ENCODE peak calls at places on chromosomes 11 and 22, in six cellular contexts. H, S, Y, L, V and P are unnamed samples.
A peak's percentile ranks its signal among the peaks of the same experiment; 100 is the strongest.

GRCh38 chr11:69297926-69298777 is 4.2 kb downstream of the MYEOV start:
- DNase-seq in S (no peak), Y (no peak), H (peak; percentile 78), V (peak; percentile 63), L (peak; percentile 78), P (peak; percentile 80)

GRCh38 chr22:42820075-42820763 is 36.9 kb downstream of the ARFGAP3 start:
- DNase-seq in V (peak; percentile 28), L (no peak), H (no peak), Y (no peak), S (peak; percentile 78), P (no peak)

GRCh38 chr22:46143491-46144147 is 6.7 kb upstream of the PPARA start:
- DNase-seq in L (no peak), S (no peak), H (no peak), V (no peak), Y (no peak), P (no peak)

GRCh38 chr11:75288846-75289760 is 48.5 kb downstream of the TPBGL start:
- DNase-seq in S (no peak), L (no peak), H (no peak), Y (no peak), V (no peak), P (no peak)

GRCh38 chr11:123601136-123601535 is 53.3 kb downstream of the SCN3B start:
- DNase-seq in V (no peak), Y (no peak), L (no peak), S (no peak), H (no peak), P (no peak)

GRCh38 chr22:36323855-36324331 is 63.9 kb downstream of the MYH9 start:
- DNase-seq in L (no peak), V (no peak), H (no peak), S (no peak), Y (no peak), P (no peak)

GRCh38 chr22:40377931-40378330 is 7.5 kb downstream of the SGSM3 start:
- DNase-seq in Y (no peak), V (no peak), L (no peak), S (no peak), H (no peak), P (no peak)

GRCh38 chr11:105106140-105106539 is 33.4 kb downstream of the CARD18 start:
- DNase-seq in S (no peak), Y (no peak), L (no peak), V (no peak), H (no peak), P (no peak)

GRCh38 chr11:69808708-69809107 is 10.5 kb downstream of the FGF3 start:
- DNase-seq in Y (no peak), S (peak; percentile 28), V (no peak), L (no peak), H (no peak), P (no peak)

GRCh38 chr22:40009231-40009769 is 14.5 kb downstream of the FAM83F start:
- DNase-seq in L (no peak), S (peak; percentile 88), Y (no peak), V (peak; percentile 32), H (no peak), P (no peak)

GRCh38 chr11:69539416-69540117 is 58.1 kb downstream of the LINC01488 start:
- DNase-seq in S (no peak), V (no peak), L (no peak), Y (no peak), H (no peak), P (peak; percentile 79)

GRCh38 chr11:98130117-98130625 is 890.6 kb upstream of the CNTN5 start:
- DNase-seq in S (no peak), H (no peak), Y (no peak), V (no peak), L (no peak), P (no peak)

GRCh38 chr22:42152661-42153270 is 22.2 kb upstream of the CYP2D6 start:
- DNase-seq in V (no peak), Y (no peak), L (no peak), H (no peak), S (no peak), P (no peak)

GRCh38 chr11:45289369-45289768 is 3.2 kb upstream of the SYT13 start:
- DNase-seq in V (no peak), Y (no peak), S (no peak), L (no peak), H (no peak), P (no peak)

GRCh38 chr22:45349916-45350315 is 40.2 kb downstream of the FAM118A start:
- DNase-seq in Y (no peak), H (no peak), L (no peak), V (no peak), S (no peak), P (no peak)

GRCh38 chr11:15629690-15630321 is 515.1 kb downstream of the INSC start:
- DNase-seq in Y (no peak), H (peak; percentile 16), L (peak; percentile 16), S (peak; percentile 88), V (no peak), P (no peak)

GRCh38 chr11:126133902-126134301 is 71.2 kb upstream of the CDON start:
- DNase-seq in H (no peak), Y (no peak), V (no peak), S (no peak), L (peak; percentile 84), P (no peak)

GRCh38 chr11:130475426-130476053 is 27.1 kb downstream of the ADAMTS15 start:
- DNase-seq in L (no peak), H (no peak), V (no peak), S (no peak), Y (no peak), P (no peak)

GRCh38 chr11:94149435-94149834 is 20.8 kb downstream of the PANX1 start:
- DNase-seq in H (no peak), S (no peak), V (no peak), L (no peak), Y (no peak), P (no peak)

GRCh38 chr11:15765530-15765929 is 590.8 kb downstream of the SOX6 start:
- DNase-seq in L (no peak), Y (no peak), V (no peak), S (no peak), H (no peak), P (no peak)

GRCh38 chr22:35452351-35452781 is 52.4 kb downstream of the MCM5 start:
- DNase-seq in H (no peak), V (no peak), S (no peak), L (no peak), Y (no peak), P (no peak)

GRCh38 chr11:9019861-9020260 is 16.1 kb upstream of the NRIP3 start:
- DNase-seq in H (no peak), L (no peak), V (no peak), Y (no peak), S (no peak), P (no peak)

GRCh38 chr11:9017773-9018172 is 14.0 kb upstream of the NRIP3 start:
- DNase-seq in V (no peak), H (no peak), S (no peak), Y (no peak), L (no peak), P (peak; percentile 83)

GRCh38 chr11:9015677-9016076 is 11.9 kb upstream of the NRIP3 start:
- DNase-seq in Y (peak; percentile 81), L (peak; percentile 56), H (peak; percentile 75), S (peak; percentile 92), V (peak; percentile 70), P (peak; percentile 74)

GRCh38 chr11:9014826-9015225 is 11.0 kb upstream of the NRIP3 start:
- DNase-seq in S (no peak), Y (no peak), H (no peak), L (no peak), V (no peak), P (no peak)

GRCh38 chr11:9016916-9017642 is 13.3 kb upstream of the NRIP3 start:
- DNase-seq in H (no peak), Y (no peak), L (no peak), V (no peak), S (no peak), P (no peak)
- TF ChIP-seq REST in H (no peak), Y (no peak), L (no peak), V (no peak), S (no peak), P (no peak)

DNA sequence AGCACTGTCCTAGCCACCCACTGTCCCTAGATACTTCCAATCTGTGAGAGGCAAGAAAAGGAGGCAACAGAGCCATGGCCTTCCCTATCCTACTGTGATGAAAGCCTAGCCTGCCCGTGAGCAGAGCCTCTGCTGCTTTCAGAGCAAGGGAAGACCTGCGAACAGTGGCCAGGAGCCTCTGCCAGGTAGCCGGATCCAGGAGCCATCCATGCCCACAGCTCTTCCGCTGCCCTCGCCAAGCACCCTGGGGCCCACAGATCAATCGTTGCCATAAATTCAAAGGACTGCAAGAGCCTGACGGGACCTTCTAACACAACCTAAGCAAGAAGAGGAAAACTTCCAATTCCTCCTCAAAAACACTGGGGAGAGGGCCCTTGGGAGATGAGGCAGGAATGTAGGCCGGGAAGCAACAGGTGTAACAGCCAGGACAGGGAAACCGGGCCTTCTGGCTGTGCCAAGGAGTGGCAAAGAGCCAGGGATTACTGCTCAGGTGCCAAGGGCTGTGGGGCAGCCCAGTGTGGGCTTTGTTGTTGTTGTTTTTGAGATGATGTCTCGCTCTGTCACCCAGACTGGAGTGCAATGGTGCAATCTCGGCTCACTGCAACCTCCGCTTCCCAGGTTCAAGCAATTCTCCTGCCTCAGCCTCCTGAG is 18.1 kb downstream of the CSNK1E start:
- DNase-seq in H (no peak), L (no peak), V (no peak), Y (no peak), S (no peak), P (no peak)
- H3K4me3 ChIP-seq in H (no peak overlapping the region), L (no peak overlapping the region), V (no peak overlapping the region), Y (no peak overlapping the region), S (no peak overlapping the region), P (no peak overlapping the region)

DNA sequence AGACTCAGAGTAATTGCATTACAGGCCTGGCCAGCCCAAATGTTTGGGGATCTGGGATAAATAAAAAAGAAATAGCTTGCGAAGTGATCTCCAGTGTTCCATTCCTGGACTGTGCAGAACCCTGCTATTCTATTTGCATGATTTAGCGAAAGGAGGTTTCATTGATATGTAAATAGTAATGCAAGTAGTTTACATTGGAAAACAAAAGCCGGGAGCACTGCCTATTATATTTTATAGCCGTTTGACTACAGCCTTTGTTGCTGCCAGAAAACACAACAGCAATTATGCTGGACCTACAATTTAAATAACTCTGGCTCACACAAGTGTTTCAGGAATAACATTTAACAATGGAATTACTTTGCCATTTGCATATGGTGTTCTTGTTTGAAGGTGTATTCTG is 315.2 kb downstream of the BRD1 start:
- DNase-seq in Y (no peak), L (no peak), H (no peak), S (no peak), V (no peak), P (no peak)
- TF ChIP-seq POLR2AphosphoS5 in Y (no peak), L (no peak), H (no peak), S (no peak), V (no peak), P (no peak)

DNA sequence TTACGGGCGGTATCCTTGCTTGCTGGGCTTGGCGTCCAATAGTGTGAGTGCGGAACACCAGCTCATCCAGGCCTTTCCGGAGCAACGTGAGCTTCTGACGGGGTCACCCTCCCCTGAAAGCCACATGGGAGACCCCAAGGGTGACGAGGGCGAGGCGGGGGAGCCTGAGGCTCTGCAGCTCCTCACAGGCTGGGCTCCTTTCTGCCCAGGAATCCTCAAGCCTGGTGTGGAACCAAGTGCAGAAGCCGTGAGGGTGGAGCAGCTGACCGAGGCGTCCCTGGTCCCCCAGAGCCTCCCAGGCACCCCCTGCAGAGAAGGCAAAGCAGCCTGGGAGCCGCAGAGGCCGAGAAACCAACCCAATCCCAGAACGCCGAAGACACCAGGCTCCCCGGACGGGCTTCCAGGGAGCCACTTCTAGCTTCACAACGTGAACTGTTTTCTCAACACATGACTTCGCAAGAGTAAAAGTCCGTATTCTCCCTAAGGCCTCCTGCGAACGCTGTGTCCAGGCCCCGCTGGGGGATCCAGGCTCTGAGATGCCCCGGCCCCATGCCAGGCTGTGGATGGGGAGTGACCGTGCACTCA is 530.3 kb downstream of the BRD1 start:
- DNase-seq in H (no peak), S (no peak), L (no peak), V (no peak), Y (no peak), P (no peak)
- TF ChIP-seq REST in H (no peak), S (no peak), L (no peak), V (no peak), Y (no peak), P (no peak)